ENCODE peak calls at places on chromosomes 6 and 20, in ten cellular contexts. One of them, this sample, is unnamed.

GRCh38 chr20:48360338-48360698 is 467.5 kb downstream of the PREX1 start:
- DNase-seq in neural progenitor cell: no peak
- DNase-seq in keratinocyte: no peak
- DNase-seq in left lung: no peak
- DNase-seq in dorsolateral prefrontal cortex: no peak
- DNase-seq in effector memory CD4-positive, alpha-beta T cell: no peak
- DNase-seq in PC-3: no peak
- DNase-seq in cardiac muscle cell: no peak
- DNase-seq in spleen: no peak
- DNase-seq in IMR-90: no peak
- DNase-seq in this sample: no peak

GRCh38 chr6:116111552-116112528 is 11.2 kb downstream of the NT5DC1 start:
- DNase-seq in neural progenitor cell: peak; percentile 66
- DNase-seq in keratinocyte: no peak
- DNase-seq in left lung: no peak
- DNase-seq in dorsolateral prefrontal cortex: peak; percentile 34
- DNase-seq in effector memory CD4-positive, alpha-beta T cell: no peak
- DNase-seq in PC-3: peak; percentile 64
- DNase-seq in cardiac muscle cell: peak; percentile 60
- DNase-seq in spleen: no peak
- DNase-seq in IMR-90: peak; percentile 44
- DNase-seq in this sample: peak; percentile 51

GRCh38 chr6:50380409-50381105 is 330.8 kb upstream of the DEFB112 start:
- DNase-seq in neural progenitor cell: no peak
- DNase-seq in keratinocyte: no peak
- DNase-seq in left lung: no peak
- DNase-seq in dorsolateral prefrontal cortex: peak; percentile 46
- DNase-seq in effector memory CD4-positive, alpha-beta T cell: no peak
- DNase-seq in PC-3: no peak
- DNase-seq in cardiac muscle cell: no peak
- DNase-seq in spleen: no peak
- DNase-seq in IMR-90: no peak
- DNase-seq in this sample: no peak

GRCh38 chr6:40774932-40775331 is 187.8 kb upstream of the LRFN2 start:
- DNase-seq in neural progenitor cell: no peak
- DNase-seq in keratinocyte: no peak
- DNase-seq in left lung: no peak
- DNase-seq in dorsolateral prefrontal cortex: no peak
- DNase-seq in effector memory CD4-positive, alpha-beta T cell: no peak
- DNase-seq in PC-3: no peak
- DNase-seq in cardiac muscle cell: no peak
- DNase-seq in spleen: no peak
- DNase-seq in IMR-90: no peak
- DNase-seq in this sample: no peak

GRCh38 chr6:150212745-150213144 is 69.9 kb downstream of the PPP1R14C start:
- DNase-seq in neural progenitor cell: no peak
- DNase-seq in keratinocyte: no peak
- DNase-seq in left lung: no peak
- DNase-seq in dorsolateral prefrontal cortex: no peak
- DNase-seq in effector memory CD4-positive, alpha-beta T cell: no peak
- DNase-seq in PC-3: no peak
- DNase-seq in cardiac muscle cell: no peak
- DNase-seq in spleen: no peak
- DNase-seq in IMR-90: peak; percentile 11
- DNase-seq in this sample: no peak

GRCh38 chr6:33718713-33719112 is 7.2 kb upstream of the UQCC2 start:
- DNase-seq in neural progenitor cell: no peak
- DNase-seq in keratinocyte: no peak
- DNase-seq in left lung: no peak
- DNase-seq in dorsolateral prefrontal cortex: no peak
- DNase-seq in effector memory CD4-positive, alpha-beta T cell: no peak
- DNase-seq in PC-3: no peak
- DNase-seq in cardiac muscle cell: no peak
- DNase-seq in spleen: peak; percentile 11
- DNase-seq in IMR-90: no peak
- DNase-seq in this sample: no peak

GRCh38 chr20:10699941-10700340 is 26.1 kb upstream of the JAG1 start:
- DNase-seq in neural progenitor cell: no peak
- DNase-seq in keratinocyte: no peak
- DNase-seq in left lung: no peak
- DNase-seq in dorsolateral prefrontal cortex: no peak
- DNase-seq in effector memory CD4-positive, alpha-beta T cell: no peak
- DNase-seq in PC-3: no peak
- DNase-seq in cardiac muscle cell: no peak
- DNase-seq in spleen: no peak
- DNase-seq in IMR-90: no peak
- DNase-seq in this sample: no peak

GRCh38 chr20:50434653-50435396 is 75.4 kb upstream of the PTPN1 start:
- DNase-seq in neural progenitor cell: no peak
- DNase-seq in keratinocyte: no peak
- DNase-seq in left lung: no peak
- DNase-seq in dorsolateral prefrontal cortex: no peak
- DNase-seq in effector memory CD4-positive, alpha-beta T cell: no peak
- DNase-seq in PC-3: peak; percentile 91
- DNase-seq in cardiac muscle cell: no peak
- DNase-seq in spleen: no peak
- DNase-seq in IMR-90: peak; percentile 86
- DNase-seq in this sample: no peak

GRCh38 chr6:124854338-124854922 is 107.8 kb upstream of the RNF217 start:
- DNase-seq in neural progenitor cell: no peak
- DNase-seq in keratinocyte: no peak
- DNase-seq in left lung: no peak
- DNase-seq in dorsolateral prefrontal cortex: no peak
- DNase-seq in effector memory CD4-positive, alpha-beta T cell: no peak
- DNase-seq in PC-3: peak; percentile 16
- DNase-seq in cardiac muscle cell: no peak
- DNase-seq in spleen: no peak
- DNase-seq in IMR-90: no peak
- DNase-seq in this sample: no peak

GRCh38 chr6:61168878-61169277 is 1117.1 kb downstream of the KHDRBS2 start:
- DNase-seq in neural progenitor cell: no peak
- DNase-seq in keratinocyte: peak; percentile 71
- DNase-seq in left lung: no peak
- DNase-seq in dorsolateral prefrontal cortex: no peak
- DNase-seq in effector memory CD4-positive, alpha-beta T cell: no peak
- DNase-seq in PC-3: peak; percentile 1
- DNase-seq in cardiac muscle cell: no peak
- DNase-seq in spleen: no peak
- DNase-seq in IMR-90: no peak
- DNase-seq in this sample: no peak

GRCh38 chr6:42315991-42316378 is 98.3 kb upstream of the MRPS10 start:
- DNase-seq in neural progenitor cell: no peak
- DNase-seq in keratinocyte: peak; percentile 49
- DNase-seq in left lung: peak; percentile 60
- DNase-seq in dorsolateral prefrontal cortex: no peak
- DNase-seq in effector memory CD4-positive, alpha-beta T cell: no peak
- DNase-seq in PC-3: peak; percentile 99
- DNase-seq in cardiac muscle cell: no peak
- DNase-seq in spleen: no peak
- DNase-seq in IMR-90: peak; percentile 99
- DNase-seq in this sample: no peak

GRCh38 chr6:11607381-11607780 is 69.8 kb downstream of the TMEM170B start:
- DNase-seq in neural progenitor cell: no peak
- DNase-seq in keratinocyte: no peak
- DNase-seq in left lung: no peak
- DNase-seq in dorsolateral prefrontal cortex: peak; percentile 20
- DNase-seq in effector memory CD4-positive, alpha-beta T cell: no peak
- DNase-seq in PC-3: no peak
- DNase-seq in cardiac muscle cell: no peak
- DNase-seq in spleen: no peak
- DNase-seq in IMR-90: peak; percentile 31
- DNase-seq in this sample: no peak

GRCh38 chr6:27280064-27280539 is 32.0 kb downstream of the POM121L2 start:
- DNase-seq in neural progenitor cell: peak; percentile 63
- DNase-seq in keratinocyte: no peak
- DNase-seq in left lung: no peak
- DNase-seq in dorsolateral prefrontal cortex: no peak
- DNase-seq in effector memory CD4-positive, alpha-beta T cell: no peak
- DNase-seq in PC-3: peak; percentile 74
- DNase-seq in cardiac muscle cell: peak; percentile 37
- DNase-seq in spleen: no peak
- DNase-seq in IMR-90: peak; percentile 53
- DNase-seq in this sample: peak; percentile 68

DNA sequence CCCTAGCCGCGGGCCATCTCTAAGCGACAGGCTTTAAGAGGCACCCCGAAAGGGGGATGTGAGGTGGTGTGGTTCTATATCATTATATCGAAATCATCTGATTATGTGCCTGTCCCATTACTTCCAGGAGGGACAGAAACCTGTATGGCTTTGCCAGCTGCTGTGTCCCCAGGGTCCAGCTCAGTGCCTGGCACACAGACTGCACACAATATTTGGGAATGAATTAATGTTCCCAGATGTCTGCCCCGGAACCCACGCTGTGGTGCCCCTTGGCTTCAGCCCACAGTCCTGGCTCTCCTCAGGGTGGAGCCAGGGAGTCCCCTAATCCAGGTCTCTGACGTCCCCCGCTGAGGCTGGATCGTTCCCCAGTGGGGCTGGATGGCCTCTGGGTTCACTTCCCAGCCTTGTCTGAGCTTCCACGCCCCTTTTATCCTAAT is 8.9 kb upstream of the AHCY start:
- DNase-seq in neural progenitor cell: peak; percentile 32
- DNase-seq in keratinocyte: no peak
- DNase-seq in left lung: no peak
- DNase-seq in dorsolateral prefrontal cortex: no peak
- DNase-seq in effector memory CD4-positive, alpha-beta T cell: no peak
- DNase-seq in PC-3: no peak
- DNase-seq in cardiac muscle cell: no peak
- DNase-seq in spleen: no peak
- DNase-seq in IMR-90: no peak
- DNase-seq in this sample: peak; percentile 65
- H3K4me3 ChIP-seq in neural progenitor cell: peak overlapping the region; percentile 49
- H3K4me3 ChIP-seq in keratinocyte: peak overlapping the region; percentile 62
- H3K4me3 ChIP-seq in left lung: no peak overlapping the region
- H3K4me3 ChIP-seq in dorsolateral prefrontal cortex: peak overlapping the region; percentile 46
- H3K4me3 ChIP-seq in effector memory CD4-positive, alpha-beta T cell: no peak overlapping the region
- H3K4me3 ChIP-seq in PC-3: peak overlapping the region; percentile 56
- H3K4me3 ChIP-seq in cardiac muscle cell: no peak overlapping the region
- H3K4me3 ChIP-seq in spleen: no peak overlapping the region
- H3K4me3 ChIP-seq in IMR-90: no peak overlapping the region
- H3K4me3 ChIP-seq in this sample: peak overlapping the region; percentile 61

DNA sequence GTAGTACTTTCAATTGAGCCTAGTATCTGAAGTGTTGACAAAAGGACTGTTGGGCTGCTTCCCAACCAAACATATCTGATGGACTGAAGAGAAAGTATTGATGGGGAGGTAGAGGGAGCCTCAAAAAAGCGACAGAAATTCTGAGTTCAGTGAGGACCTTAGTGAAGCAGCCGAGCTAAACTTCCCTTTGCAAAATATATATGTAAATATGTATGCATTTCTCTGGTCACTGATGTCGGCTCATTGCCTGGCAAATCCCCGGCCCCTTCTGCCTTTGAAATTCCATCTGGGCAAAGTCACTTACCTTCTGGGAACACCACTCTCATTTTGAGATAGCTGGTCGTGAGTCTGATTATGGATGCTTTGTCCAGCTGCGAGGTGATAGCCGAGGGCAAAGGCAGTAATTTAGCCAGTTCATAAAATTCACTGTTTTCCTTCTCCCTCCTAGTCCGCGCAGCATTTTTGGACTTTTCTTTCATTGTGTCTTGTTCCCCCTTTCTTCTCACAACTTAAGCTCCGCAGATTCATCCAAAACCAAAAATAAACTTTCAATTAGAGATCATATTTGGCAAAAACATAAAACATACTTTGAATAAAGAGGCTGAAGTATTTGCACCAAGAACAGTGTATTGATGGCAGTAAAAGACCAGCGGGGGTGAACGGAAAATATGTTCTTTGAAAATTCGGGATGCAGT is 1.6 kb downstream of the SIM1 start:
- DNase-seq in neural progenitor cell: no peak
- DNase-seq in keratinocyte: no peak
- DNase-seq in left lung: no peak
- DNase-seq in dorsolateral prefrontal cortex: no peak
- DNase-seq in effector memory CD4-positive, alpha-beta T cell: no peak
- DNase-seq in PC-3: no peak
- DNase-seq in cardiac muscle cell: no peak
- DNase-seq in spleen: no peak
- DNase-seq in IMR-90: no peak
- DNase-seq in this sample: peak; percentile 18
- H3K27me3 ChIP-seq in neural progenitor cell: peaks cover 100% of the 10 kb centered on the region
- H3K27me3 ChIP-seq in keratinocyte: peaks cover 99% of the 10 kb centered on the region
- H3K27me3 ChIP-seq in left lung: peaks cover 100% of the 10 kb centered on the region
- H3K27me3 ChIP-seq in dorsolateral prefrontal cortex: peaks cover 100% of the 10 kb centered on the region
- H3K27me3 ChIP-seq in effector memory CD4-positive, alpha-beta T cell: peaks cover 82% of the 10 kb centered on the region
- H3K27me3 ChIP-seq in PC-3: no peaks in the 10 kb centered on the region
- H3K27me3 ChIP-seq in cardiac muscle cell: peaks cover 100% of the 10 kb centered on the region
- H3K27me3 ChIP-seq in spleen: peaks cover 100% of the 10 kb centered on the region
- H3K27me3 ChIP-seq in IMR-90: peaks cover 94% of the 10 kb centered on the region
- H3K27me3 ChIP-seq in this sample: peaks cover 99% of the 10 kb centered on the region

DNA sequence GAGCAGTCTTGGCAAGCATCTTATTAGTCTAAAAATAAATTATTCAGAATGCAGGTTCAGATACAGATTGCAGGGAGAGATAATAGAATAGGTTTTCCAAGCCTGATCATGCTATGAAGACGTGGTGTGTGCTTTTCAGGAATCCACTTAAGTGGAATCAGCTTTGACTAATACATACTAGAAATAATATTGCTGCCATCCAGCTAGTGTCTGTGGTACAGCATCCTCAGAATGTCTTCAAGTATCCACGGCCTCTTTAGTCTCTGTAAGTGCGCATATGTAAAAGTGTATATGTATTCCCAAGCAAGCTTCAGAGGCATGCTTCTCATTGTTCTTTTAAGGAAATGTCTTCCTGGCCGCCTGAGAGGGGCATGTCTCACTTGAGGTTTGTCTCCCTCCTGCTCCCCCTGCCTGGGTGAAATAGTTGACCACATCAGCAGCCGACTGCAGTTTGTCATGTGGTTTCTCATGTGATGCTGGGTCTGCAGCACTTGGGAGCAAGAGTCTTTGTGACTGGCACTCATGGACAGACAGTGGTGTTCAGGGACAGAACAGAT is 150.9 kb downstream of the PRL start:
- DNase-seq in neural progenitor cell: no peak
- DNase-seq in keratinocyte: no peak
- DNase-seq in left lung: peak; percentile 33
- DNase-seq in dorsolateral prefrontal cortex: peak; percentile 92
- DNase-seq in effector memory CD4-positive, alpha-beta T cell: no peak
- DNase-seq in PC-3: no peak
- DNase-seq in cardiac muscle cell: peak; percentile 24
- DNase-seq in spleen: no peak
- DNase-seq in IMR-90: peak; percentile 78
- DNase-seq in this sample: peak; percentile 52
- H3K4me3 ChIP-seq in neural progenitor cell: no peak overlapping the region
- H3K4me3 ChIP-seq in keratinocyte: no peak overlapping the region
- H3K4me3 ChIP-seq in left lung: no peak overlapping the region
- H3K4me3 ChIP-seq in dorsolateral prefrontal cortex: peak overlapping the region; percentile 55
- H3K4me3 ChIP-seq in effector memory CD4-positive, alpha-beta T cell: no peak overlapping the region
- H3K4me3 ChIP-seq in PC-3: no peak overlapping the region
- H3K4me3 ChIP-seq in cardiac muscle cell: no peak overlapping the region
- H3K4me3 ChIP-seq in spleen: no peak overlapping the region
- H3K4me3 ChIP-seq in IMR-90: no peak overlapping the region
- H3K4me3 ChIP-seq in this sample: no peak overlapping the region

DNA sequence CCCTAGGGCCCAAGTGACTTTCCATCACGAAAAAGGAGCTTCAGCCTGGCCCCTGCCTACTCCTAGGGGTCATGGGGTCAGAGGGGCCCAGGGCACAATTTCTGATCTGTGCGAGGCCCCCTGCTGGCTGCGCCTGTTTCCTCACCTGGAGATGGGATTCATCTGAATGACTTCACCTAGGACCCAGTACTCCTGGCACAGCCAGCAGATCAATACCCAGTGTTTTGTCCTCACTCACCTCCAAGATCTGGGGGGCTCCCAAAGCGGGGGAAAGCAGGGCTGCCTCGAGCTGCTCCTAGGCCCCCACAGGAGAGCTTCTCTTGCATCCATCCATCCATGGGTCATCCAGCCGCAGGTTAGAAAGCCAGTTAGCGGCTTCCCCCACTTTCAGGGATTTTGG is 33.8 kb downstream of the CD40 start:
- DNase-seq in neural progenitor cell: peak; percentile 42
- DNase-seq in keratinocyte: no peak
- DNase-seq in left lung: no peak
- DNase-seq in dorsolateral prefrontal cortex: no peak
- DNase-seq in effector memory CD4-positive, alpha-beta T cell: no peak
- DNase-seq in PC-3: peak; percentile 21
- DNase-seq in cardiac muscle cell: no peak
- DNase-seq in spleen: peak; percentile 54
- DNase-seq in IMR-90: no peak
- DNase-seq in this sample: peak; percentile 93
- H3K27me3 ChIP-seq in neural progenitor cell: no peaks in the 10 kb centered on the region
- H3K27me3 ChIP-seq in keratinocyte: peaks cover 8% of the 10 kb centered on the region
- H3K27me3 ChIP-seq in left lung: no peaks in the 10 kb centered on the region
- H3K27me3 ChIP-seq in dorsolateral prefrontal cortex: no peaks in the 10 kb centered on the region
- H3K27me3 ChIP-seq in effector memory CD4-positive, alpha-beta T cell: no peaks in the 10 kb centered on the region
- H3K27me3 ChIP-seq in PC-3: peaks cover 21% of the 10 kb centered on the region
- H3K27me3 ChIP-seq in cardiac muscle cell: no peaks in the 10 kb centered on the region
- H3K27me3 ChIP-seq in spleen: peaks cover 31% of the 10 kb centered on the region
- H3K27me3 ChIP-seq in IMR-90: peaks cover 18% of the 10 kb centered on the region
- H3K27me3 ChIP-seq in this sample: no peaks in the 10 kb centered on the region